ENCODE peak calls at places on chromosomes 12 and 14, in eight cellular contexts. O is testis; Q is dorsolateral prefrontal cortex; Y is uterus; J is naive thymus-derived CD4-positive, alpha-beta T cell; I is aorta; D is GM23248; P is transverse colon. L is an unnamed sample.

GRCh38 chr12:106764738-106765137 is 9.7 kb upstream of the RIC8B start:
- DNase-seq in P (no peak), Y (no peak), Q (no peak), I (no peak), O (peak; percentile 41), D (peak; percentile 12), J (no peak), L (peak; percentile 77)

GRCh38 chr12:106027286-106027685 is 111.5 kb downstream of the NUAK1 start:
- DNase-seq in I (no peak), Y (no peak), J (no peak), Q (no peak), D (no peak), P (no peak), O (no peak), L (no peak)

GRCh38 chr14:104806625-104807465 is 5.9 kb downstream of the ZBTB42 start:
- DNase-seq in Y (no peak), O (no peak), Q (no peak), D (no peak), J (no peak), P (no peak), I (no peak), L (no peak)

GRCh38 chr12:75642226-75642625 is 130.8 kb upstream of the KRR1 start:
- DNase-seq in P (no peak), O (no peak), Y (no peak), D (peak; percentile 32), J (no peak), I (no peak), Q (no peak), L (no peak)

GRCh38 chr12:96237465-96238077 is 43.4 kb downstream of the ELK3 start:
- DNase-seq in Y (peak; percentile 86), P (peak; percentile 59), J (peak; percentile 56), D (peak; percentile 97), Q (no peak), O (peak; percentile 61), I (peak; percentile 87), L (no peak)

GRCh38 chr12:2457215-2458112 is 337.3 kb upstream of the FKBP4 start:
- DNase-seq in P (no peak), Q (no peak), Y (no peak), O (no peak), J (no peak), D (no peak), I (no peak), L (no peak)

GRCh38 chr12:76860301-76860700 is 18.5 kb downstream of the CSRP2 start:
- DNase-seq in I (no peak), O (no peak), Q (no peak), D (no peak), Y (no peak), J (no peak), P (no peak), L (no peak)

GRCh38 chr14:62076825-62077660 is 314.8 kb downstream of the SNAPC1 start:
- DNase-seq in J (no peak), Y (no peak), O (no peak), D (no peak), P (no peak), Q (no peak), I (no peak), L (no peak)

GRCh38 chr12:33663000-33663654 is 223.5 kb upstream of the SYT10 start:
- DNase-seq in D (no peak), Y (no peak), P (no peak), J (no peak), Q (no peak), O (no peak), I (no peak), L (no peak)

GRCh38 chr14:31326111-31326510 is 94.2 kb downstream of the HEATR5A start:
- DNase-seq in O (no peak), I (no peak), D (peak; percentile 2), Y (no peak), J (no peak), P (no peak), Q (no peak), L (no peak)

GRCh38 chr12:82650627-82651337 is 35.9 kb upstream of the TMTC2 start:
- DNase-seq in P (peak; percentile 85), O (no peak), Q (no peak), I (no peak), J (no peak), D (peak; percentile 39), Y (no peak), L (peak; percentile 17)

GRCh38 chr14:105858676-105859025 is 332.3 kb downstream of the TMEM121 start:
- DNase-seq in I (peak; percentile 45), P (peak; percentile 4), Y (peak; percentile 8), Q (peak; percentile 2), J (peak; percentile 19), O (peak; percentile 13), D (no peak), L (peak; percentile 1)

GRCh38 chr14:90796319-90796718 is 19.9 kb downstream of the TTC7B start:
- DNase-seq in Q (no peak), D (no peak), O (no peak), P (no peak), I (no peak), Y (no peak), J (no peak), L (no peak)

GRCh38 chr14:92917041-92917940 is 5.7 kb upstream of the CHGA start:
- DNase-seq in Y (no peak), J (no peak), I (no peak), Q (no peak), D (no peak), O (no peak), P (no peak), L (no peak)

GRCh38 chr12:125983784-125984510 is 918.7 kb downstream of the AACS start:
- DNase-seq in D (no peak), O (no peak), Y (no peak), J (no peak), P (no peak), I (no peak), Q (no peak), L (no peak)

GRCh38 chr14:68282479-68283377 is 463.1 kb downstream of the RAD51B start:
- DNase-seq in D (no peak), Y (no peak), O (no peak), Q (no peak), I (no peak), P (no peak), J (no peak), L (no peak)

GRCh38 chr12:93290391-93290790 is 87.3 kb upstream of the NUDT4 start:
- DNase-seq in Q (no peak), D (no peak), I (no peak), J (no peak), Y (no peak), O (no peak), P (no peak), L (no peak)

GRCh38 chr12:94074970-94075695 is 73.2 kb upstream of the PLXNC1 start:
- DNase-seq in O (peak; percentile 61), J (no peak), P (peak; percentile 35), I (peak; percentile 83), Q (no peak), Y (peak; percentile 79), D (peak; percentile 97), L (peak; percentile 81)

GRCh38 chr12:27333311-27334009 is 824 bp downstream of the BMAL2 start:
- DNase-seq in P (peak; percentile 40), J (no peak), Q (no peak), Y (no peak), O (peak; percentile 34), D (peak; percentile 45), I (peak; percentile 86), L (peak; percentile 21)

GRCh38 chr12:52634266-52635056 is 16.1 kb upstream of the KRT73 start:
- DNase-seq in P (no peak), J (peak; percentile 16), I (no peak), D (no peak), Q (peak; percentile 87), O (peak; percentile 89), Y (no peak), L (peak; percentile 88)

GRCh38 chr12:56676851-56677601 is 11.1 kb downstream of the PTGES3 start:
- DNase-seq in Q (no peak), P (peak; percentile 34), Y (no peak), J (no peak), O (no peak), I (no peak), D (peak; percentile 33), L (no peak)

GRCh38 chr14:23572841-23573240 is 5.2 kb upstream of the AP1G2 start:
- DNase-seq in D (no peak), I (no peak), J (no peak), P (no peak), Y (no peak), Q (no peak), O (no peak), L (peak; percentile 63)
- H3K27ac ChIP-seq in D (no peak overlapping the region), I (no peak overlapping the region), J (no peak overlapping the region), P (no peak overlapping the region), Y (no peak overlapping the region), Q (no peak overlapping the region), O (no peak overlapping the region), L (no peak overlapping the region)

DNA sequence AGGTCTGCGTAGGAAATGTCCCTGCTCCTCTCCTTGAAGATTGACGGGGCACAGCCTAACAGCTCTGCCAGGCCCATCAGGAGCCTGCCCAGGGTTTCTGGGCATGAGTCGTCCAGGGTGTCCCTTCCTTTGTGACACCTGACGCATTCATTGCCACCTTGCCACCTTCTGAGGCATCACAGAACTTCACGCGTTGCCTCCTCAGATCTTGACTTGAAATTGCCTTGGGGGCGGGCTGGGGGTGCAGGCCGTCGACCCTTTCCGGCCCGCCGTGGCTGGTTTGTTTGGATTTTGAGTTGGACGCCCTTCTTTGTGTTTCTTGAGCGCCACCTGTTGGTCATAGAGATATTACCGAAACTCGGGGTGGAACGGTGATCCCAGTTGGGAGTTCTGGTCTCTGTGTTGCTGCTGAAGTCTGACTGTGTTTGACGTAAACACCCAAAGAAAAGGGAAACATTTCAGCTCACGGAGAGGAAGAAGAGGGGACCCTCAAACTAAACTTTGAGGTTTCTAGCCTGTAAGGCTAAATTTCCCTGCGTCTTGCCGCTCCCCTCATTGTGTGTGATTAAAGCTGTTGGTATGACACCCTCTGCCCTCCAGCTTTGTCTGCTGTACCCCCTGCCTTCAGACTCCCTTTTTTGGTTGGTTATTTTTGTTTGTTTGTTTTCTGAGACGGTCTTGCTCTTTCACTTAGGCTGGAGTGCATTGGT is 44.6 kb downstream of the MLXIP start:
- DNase-seq in I (peak; percentile 82), Q (peak; percentile 76), D (peak; percentile 76), P (peak; percentile 83), O (peak; percentile 79), J (peak; percentile 64), Y (peak; percentile 79), L (peak; percentile 74)
- H3K4me3 ChIP-seq in I (no peak overlapping the region), Q (no peak overlapping the region), D (peak overlapping the region; percentile 41), P (no peak overlapping the region), O (no peak overlapping the region), J (no peak overlapping the region), Y (no peak overlapping the region), L (no peak overlapping the region)

DNA sequence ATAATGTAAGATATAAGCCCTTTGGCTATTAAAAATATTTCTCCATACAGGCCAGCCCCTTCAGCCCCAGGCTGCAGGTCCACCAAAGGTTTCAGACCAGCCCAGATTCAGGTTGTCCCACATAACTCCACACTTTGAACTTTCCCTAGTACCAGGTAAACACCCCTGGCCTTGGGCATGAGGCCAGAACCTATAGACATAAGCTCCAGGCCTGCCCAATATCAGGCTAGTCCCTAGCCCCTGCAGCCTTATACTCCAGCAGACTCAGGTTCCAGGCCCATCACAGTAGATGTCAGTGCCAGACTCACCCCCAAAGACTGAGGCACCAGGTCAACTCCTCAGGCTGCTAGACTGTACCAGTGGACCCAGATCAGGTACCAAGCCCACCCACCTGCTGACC is 178.5 kb upstream of the DAAM1 start:
- DNase-seq in J (no peak), D (no peak), I (no peak), P (no peak), Q (no peak), O (no peak), Y (no peak), L (no peak)
- H3K27ac ChIP-seq in J (no peak overlapping the region), D (no peak overlapping the region), I (no peak overlapping the region), P (no peak overlapping the region), Q (no peak overlapping the region), O (no peak overlapping the region), Y (no peak overlapping the region), L (no peak overlapping the region)

GRCh38 chr12:25253371-25254068 is 2.8 kb upstream of the KRAS start:
- DNase-seq in P (no peak), Q (no peak), I (no peak), J (no peak), Y (no peak), D (no peak), O (no peak), L (no peak)
- H3K4me3 ChIP-seq in P (no peak overlapping the region), Q (no peak overlapping the region), I (no peak overlapping the region), J (no peak overlapping the region), Y (no peak overlapping the region), D (no peak overlapping the region), O (no peak overlapping the region), L (no peak overlapping the region)

L was measured in adrenal gland.